ENCODE peak calls at places on chromosome 9, in seven cellular contexts. L is uterus, E is prostate gland, P is transverse colon, A is NB4, O is spleen, V is breast epithelium. U is an unnamed sample.

GRCh38 chr9:38651400-38652042 is 31.1 kb upstream of the ANKRD18A start:
- DNase-seq in L (no peak), E (no peak), P (no peak), A (no peak), O (no peak), V (no peak), U (no peak)

GRCh38 chr9:36731576-36731975 is 158.9 kb downstream of the MELK start:
- DNase-seq in L (no peak), E (no peak), P (no peak), A (peak; percentile 44), O (no peak), V (no peak), U (no peak)

GRCh38 chr9:77454668-77455067 is 193.5 kb downstream of the GNA14 start:
- DNase-seq in L (no peak), E (no peak), P (no peak), A (no peak), O (no peak), V (no peak), U (no peak)

GRCh38 chr9:18229992-18230676 is 243.8 kb upstream of the ADAMTSL1 start:
- DNase-seq in L (no peak), E (no peak), P (no peak), A (no peak), O (no peak), V (no peak), U (no peak)

GRCh38 chr9:136546697-136547481 is 1.0 kb upstream of the NOTCH1 start:
- DNase-seq in L (peak; percentile 88), E (peak; percentile 83), P (peak; percentile 81), A (peak; percentile 66), O (no peak), V (peak; percentile 63), U (peak; percentile 57)

GRCh38 chr9:91395553-91396470 is 27.8 kb downstream of the NFIL3 start:
- DNase-seq in L (no peak), E (no peak), P (no peak), A (peak; percentile 76), O (no peak), V (no peak), U (no peak)

GRCh38 chr9:95684516-95684915 is 167.7 kb upstream of the PTCH1 start:
- DNase-seq in L (no peak), E (no peak), P (no peak), A (no peak), O (no peak), V (no peak), U (no peak)

GRCh38 chr9:89592201-89592815 is 12.5 kb upstream of the GADD45G start:
- DNase-seq in L (no peak), E (no peak), P (no peak), A (no peak), O (no peak), V (no peak), U (no peak)

GRCh38 chr9:11992866-11993265 is 700.3 kb upstream of the TYRP1 start:
- DNase-seq in L (no peak), E (no peak), P (no peak), A (peak; percentile 21), O (no peak), V (no peak), U (no peak)

GRCh38 chr9:18799420-18799819 is 233.6 kb downstream of the SAXO1 start:
- DNase-seq in L (no peak), E (no peak), P (no peak), A (no peak), O (no peak), V (no peak), U (no peak)

GRCh38 chr9:95667789-95668188 is 151.0 kb upstream of the PTCH1 start:
- DNase-seq in L (no peak), E (no peak), P (no peak), A (no peak), O (no peak), V (no peak), U (no peak)

GRCh38 chr9:93656426-93657222 is 80.2 kb downstream of the PHF2 start:
- DNase-seq in L (no peak), E (no peak), P (peak; percentile 2), A (no peak), O (peak; percentile 68), V (no peak), U (peak; percentile 3)

GRCh38 chr9:133188006-133188842 is 20.8 kb downstream of the OBP2B start:
- DNase-seq in L (no peak), E (no peak), P (peak; percentile 54), A (peak; percentile 52), O (peak; percentile 54), V (no peak), U (no peak)

GRCh38 chr9:35464056-35465025 is 25.6 kb upstream of the RUSC2 start:
- DNase-seq in L (no peak), E (no peak), P (no peak), A (no peak), O (no peak), V (no peak), U (no peak)

GRCh38 chr9:117763314-117763713 is 59.1 kb downstream of the TLR4 start:
- DNase-seq in L (no peak), E (no peak), P (no peak), A (no peak), O (no peak), V (no peak), U (no peak)

GRCh38 chr9:6564868-6565267 is 80.7 kb downstream of the GLDC start:
- DNase-seq in L (no peak), E (no peak), P (no peak), A (no peak), O (no peak), V (no peak), U (no peak)

GRCh38 chr9:71758785-71759184 is 9.5 kb downstream of the CEMIP2 start:
- DNase-seq in L (no peak), E (peak; percentile 40), P (no peak), A (no peak), O (no peak), V (no peak), U (peak; percentile 18)

GRCh38 chr9:76576344-76576743 is 117.4 kb downstream of the GCNT1 start:
- DNase-seq in L (no peak), E (no peak), P (peak; percentile 40), A (peak; percentile 99), O (no peak), V (no peak), U (peak; percentile 26)

GRCh38 chr9:128127568-128127989 is at the start of gene PTGES2:
- DNase-seq in L (peak; percentile 68), E (peak; percentile 69), P (peak; percentile 85), A (peak; percentile 90), O (peak; percentile 97), V (peak; percentile 51), U (peak; percentile 60)
- TF ChIP-seq POLR2A in L (no peak), E (peak; percentile 12), P (peak; percentile 8), A (peak; percentile 29), O (no peak), V (no peak), U (peak; percentile 78)

DNA sequence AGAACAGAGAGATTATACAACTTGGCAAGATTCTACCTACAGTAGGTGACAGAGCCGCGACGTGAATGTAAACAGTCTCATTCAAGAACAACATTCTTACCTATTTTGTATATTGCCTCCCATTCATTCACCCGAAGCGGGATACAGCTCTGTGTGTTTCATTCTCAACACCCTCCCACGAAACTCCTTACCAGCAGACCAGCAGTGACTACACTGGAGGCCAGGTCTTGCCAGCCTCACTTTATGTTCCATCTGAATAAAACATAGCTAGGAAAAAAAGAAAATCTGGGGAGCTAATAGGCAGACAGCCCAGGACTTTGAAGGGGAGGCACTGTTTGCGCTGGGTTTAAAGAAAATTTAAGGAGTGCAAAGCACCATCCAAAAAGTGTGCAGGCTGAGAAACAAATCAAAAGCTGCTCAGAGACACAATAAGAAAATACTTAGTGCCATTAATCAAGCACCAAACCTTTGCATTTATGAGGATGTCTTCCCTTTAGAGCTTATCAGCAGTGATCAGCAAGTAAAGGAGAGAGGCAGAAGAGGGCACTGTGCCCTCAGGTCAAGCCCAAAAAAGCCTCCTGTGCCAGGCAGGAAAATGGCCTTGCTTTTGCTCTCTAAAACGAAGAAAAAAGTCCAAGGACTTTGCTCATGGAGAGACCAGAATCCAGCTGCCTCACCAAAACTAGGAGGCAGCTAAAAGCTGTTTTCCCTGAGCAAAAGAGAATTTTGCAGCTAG is 295.2 kb downstream of the BNC2 start:
- DNase-seq in L (peak; percentile 57), E (no peak), P (no peak), A (peak; percentile 38), O (no peak), V (no peak), U (no peak)
- TF ChIP-seq CTCF in L (no peak), E (no peak), P (no peak), A (no peak), O (no peak), V (no peak), U (no peak)

DNA sequence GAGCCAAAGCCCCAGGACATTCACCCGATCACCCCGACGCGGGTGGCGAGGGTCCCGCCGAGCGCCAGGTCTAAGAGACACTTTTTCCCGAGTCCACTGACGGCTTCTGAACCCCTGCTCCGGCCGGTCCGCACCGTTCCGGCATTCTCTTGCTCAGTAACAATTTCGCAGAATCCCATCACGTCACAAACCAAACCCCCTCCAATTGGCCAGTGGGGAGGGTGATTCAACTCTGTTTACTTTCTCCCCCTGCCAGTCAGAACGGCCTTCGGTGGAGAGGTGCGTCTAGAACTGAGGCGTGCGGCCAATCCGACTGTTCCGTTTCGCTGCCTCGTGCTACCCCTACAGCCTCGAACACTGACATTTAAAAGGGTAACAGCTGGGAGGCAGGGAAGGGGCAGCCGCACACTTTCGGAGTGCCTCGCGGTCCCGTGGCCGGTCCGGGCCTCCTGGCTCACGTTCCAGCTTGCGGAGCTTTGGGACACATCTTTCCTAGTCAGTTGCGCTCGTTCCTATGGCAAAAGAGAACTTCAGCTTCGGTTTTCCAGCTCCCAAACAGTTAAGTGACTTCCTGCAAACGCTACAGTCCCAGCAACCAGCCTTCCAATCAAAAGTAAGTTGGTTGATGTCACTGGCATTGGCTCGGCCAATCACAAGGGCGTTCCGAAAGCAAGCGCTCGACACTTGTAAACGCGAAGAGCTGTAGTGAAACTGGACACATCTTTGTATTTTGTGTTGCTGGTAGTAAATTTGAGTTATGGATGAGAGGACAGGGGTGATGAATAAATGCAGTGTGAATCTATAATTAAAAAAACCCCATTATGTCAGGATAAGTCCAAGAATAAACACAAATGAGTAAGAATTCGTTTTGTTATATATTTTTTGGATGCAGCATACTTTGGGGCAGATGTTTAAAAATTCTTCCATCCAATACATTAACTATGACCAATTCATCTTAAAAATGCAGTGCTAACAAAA is at the start of gene KLF9:
- DNase-seq in L (peak; percentile 98), E (peak; percentile 97), P (peak; percentile 95), A (peak; percentile 92), O (peak; percentile 97), V (peak; percentile 98), U (peak; percentile 99)
- H3K4me3 ChIP-seq in L (peak within 1 kb of the TSS; percentile 72), E (peak within 1 kb of the TSS; percentile 89), P (peak within 1 kb of the TSS; percentile 94), A (peak within 1 kb of the TSS; percentile 67), O (peak within 1 kb of the TSS; percentile 77), V (peak within 1 kb of the TSS; percentile 98), U (peak within 1 kb of the TSS; percentile 94)

DNA sequence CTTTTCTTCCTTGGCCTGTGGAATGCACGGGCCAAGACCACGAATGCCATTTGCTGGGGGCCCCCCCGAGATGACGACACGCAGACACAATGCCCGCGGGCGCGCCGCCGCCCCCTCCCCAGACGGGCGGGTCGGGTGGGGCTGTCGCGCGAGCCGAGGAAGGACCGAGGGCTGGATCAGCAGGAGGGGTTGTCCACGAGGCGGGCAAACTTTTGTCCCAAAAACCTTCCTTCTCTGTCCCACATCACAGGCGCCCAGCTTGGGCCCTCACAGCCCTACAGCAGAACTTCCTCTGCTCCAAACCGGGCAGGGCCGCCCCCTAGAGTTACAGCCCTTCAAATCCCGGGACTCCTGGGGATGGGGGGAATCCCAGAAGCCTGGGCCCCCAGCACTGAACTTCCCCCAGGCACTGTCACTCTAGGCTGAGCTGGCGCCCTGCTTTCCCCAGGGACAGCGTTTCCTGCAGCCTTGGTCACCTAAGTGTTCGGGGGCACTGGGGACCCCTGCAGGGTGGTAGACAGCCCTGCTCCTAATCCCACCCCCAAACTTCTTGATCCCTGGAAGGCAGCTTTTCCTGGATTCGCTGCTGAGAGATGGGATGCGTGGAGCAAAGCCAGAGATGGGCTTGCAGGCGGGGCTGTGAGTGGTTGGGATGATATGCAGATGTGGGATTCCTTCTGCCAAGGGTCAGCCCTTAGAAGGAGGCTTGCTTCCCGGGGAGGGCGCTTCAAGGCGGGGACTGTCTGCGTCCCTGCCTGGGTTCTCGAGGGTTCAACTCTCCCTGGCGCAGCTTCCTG is 980 bp downstream of the COL5A1 start:
- DNase-seq in L (peak; percentile 90), E (peak; percentile 23), P (peak; percentile 58), A (no peak), O (no peak), V (peak; percentile 42), U (peak; percentile 29)
- TF ChIP-seq POLR2A in L (no peak), E (no peak), P (peak; percentile 23), A (no peak), O (no peak), V (no peak), U (no peak)

U was measured in gastrocnemius medialis.